ENCODE peak calls at places on chromosomes 4 and X, in four cellular contexts. One of them, this sample, is unnamed.

GRCh38 chrX:78886550-78886949 is 58.6 kb upstream of the P2RY10 start:
- DNase-seq in CD8-positive, alpha-beta memory T cell: no peak
- DNase-seq in A549: peak; percentile 6
- DNase-seq in hepatocyte: peak; percentile 6
- DNase-seq in this sample: no peak

GRCh38 chr4:73086095-73086869 is 16.8 kb upstream of the COX18 start:
- DNase-seq in hepatocyte: no peak
- DNase-seq in CD8-positive, alpha-beta memory T cell: peak; percentile 9
- DNase-seq in A549: no peak
- DNase-seq in this sample: no peak

GRCh38 chr4:138751290-138751689 is 264.3 kb upstream of the NOCT start:
- DNase-seq in hepatocyte: no peak
- DNase-seq in CD8-positive, alpha-beta memory T cell: no peak
- DNase-seq in A549: no peak
- DNase-seq in this sample: no peak

GRCh38 chrX:49183701-49184281 is 2.4 kb downstream of the PRICKLE3 start:
- DNase-seq in A549: no peak
- DNase-seq in hepatocyte: no peak
- DNase-seq in CD8-positive, alpha-beta memory T cell: no peak
- DNase-seq in this sample: no peak

GRCh38 chrX:22534643-22535042 is 261.9 kb downstream of the CBLL2 start:
- DNase-seq in CD8-positive, alpha-beta memory T cell: no peak
- DNase-seq in hepatocyte: no peak
- DNase-seq in A549: no peak
- DNase-seq in this sample: peak; percentile 1

GRCh38 chr4:64747919-64748715 is 338.9 kb upstream of the TECRL start:
- DNase-seq in A549: no peak
- DNase-seq in CD8-positive, alpha-beta memory T cell: no peak
- DNase-seq in hepatocyte: no peak
- DNase-seq in this sample: no peak

GRCh38 chrX:25028726-25029125 is 13.0 kb upstream of the ARX start:
- DNase-seq in hepatocyte: no peak
- DNase-seq in CD8-positive, alpha-beta memory T cell: no peak
- DNase-seq in A549: no peak
- DNase-seq in this sample: no peak

GRCh38 chr4:38290360-38290759 is 330.2 kb downstream of the PTTG2 start:
- DNase-seq in A549: no peak
- DNase-seq in hepatocyte: no peak
- DNase-seq in CD8-positive, alpha-beta memory T cell: no peak
- DNase-seq in this sample: peak; percentile 87

GRCh38 chr4:114582625-114583024 is 16.0 kb upstream of the UGT8 start:
- DNase-seq in hepatocyte: no peak
- DNase-seq in A549: no peak
- DNase-seq in CD8-positive, alpha-beta memory T cell: no peak
- DNase-seq in this sample: no peak

GRCh38 chr4:80173841-80174240 is 23.5 kb upstream of the PRDM8 start:
- DNase-seq in hepatocyte: no peak
- DNase-seq in A549: no peak
- DNase-seq in CD8-positive, alpha-beta memory T cell: no peak
- DNase-seq in this sample: no peak

GRCh38 chr4:176360446-176360845 is 40.7 kb downstream of the SPCS3 start:
- DNase-seq in hepatocyte: no peak
- DNase-seq in CD8-positive, alpha-beta memory T cell: no peak
- DNase-seq in A549: no peak
- DNase-seq in this sample: no peak

GRCh38 chr4:40241936-40242590 is 45.2 kb downstream of the RHOH start:
- DNase-seq in CD8-positive, alpha-beta memory T cell: no peak
- DNase-seq in hepatocyte: no peak
- DNase-seq in A549: no peak
- DNase-seq in this sample: no peak

GRCh38 chrX:124406294-124407013 is 60.1 kb downstream of the SH2D1A start:
- DNase-seq in A549: peak; percentile 68
- DNase-seq in CD8-positive, alpha-beta memory T cell: peak; percentile 37
- DNase-seq in hepatocyte: peak; percentile 73
- DNase-seq in this sample: peak; percentile 74

GRCh38 chrX:135985123-135985973 is at the start of gene SLC9A6:
- DNase-seq in CD8-positive, alpha-beta memory T cell: peak; percentile 66
- DNase-seq in hepatocyte: peak; percentile 86
- DNase-seq in A549: peak; percentile 61
- DNase-seq in this sample: peak; percentile 67

GRCh38 chr4:141346144-141346543 is 125.4 kb downstream of the ZNF330 start:
- DNase-seq in hepatocyte: peak; percentile 53
- DNase-seq in CD8-positive, alpha-beta memory T cell: no peak
- DNase-seq in A549: peak; percentile 70
- DNase-seq in this sample: peak; percentile 73

GRCh38 chr4:173520921-173521473 is 9.0 kb downstream of the HAND2 start:
- DNase-seq in CD8-positive, alpha-beta memory T cell: no peak
- DNase-seq in A549: no peak
- DNase-seq in hepatocyte: no peak
- DNase-seq in this sample: no peak
- H3K4me1 ChIP-seq in CD8-positive, alpha-beta memory T cell: no peaks in the 10 kb centered on the region
- H3K4me1 ChIP-seq in A549: no peaks in the 10 kb centered on the region
- H3K4me1 ChIP-seq in hepatocyte: peaks cover 38% of the 10 kb centered on the region
- H3K4me1 ChIP-seq in this sample: peaks cover 4% of the 10 kb centered on the region

DNA sequence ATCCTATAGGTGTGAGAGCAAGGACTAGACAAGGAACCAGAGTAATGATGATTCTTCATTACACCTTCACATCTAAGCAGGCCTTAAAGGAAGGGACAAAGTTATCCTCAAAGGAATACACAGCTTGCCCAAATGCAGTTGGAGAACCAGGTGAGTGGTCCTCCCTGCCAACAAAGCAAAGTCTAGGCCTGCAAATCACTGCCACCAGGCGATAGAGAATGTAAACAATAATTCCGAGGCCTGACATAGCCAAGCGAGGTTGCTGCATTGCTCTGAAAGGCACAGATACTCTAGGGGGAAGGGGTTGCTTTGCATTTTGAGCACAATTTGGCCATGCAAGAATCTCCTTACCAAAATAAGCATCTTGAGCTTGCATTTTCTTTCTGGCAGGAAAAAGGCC is 178.2 kb upstream of the FAT1 start:
- DNase-seq in CD8-positive, alpha-beta memory T cell: no peak
- DNase-seq in hepatocyte: no peak
- DNase-seq in A549: no peak
- DNase-seq in this sample: no peak
- H3K4me1 ChIP-seq in CD8-positive, alpha-beta memory T cell: no peaks in the 10 kb centered on the region
- H3K4me1 ChIP-seq in hepatocyte: peaks cover 12% of the 10 kb centered on the region
- H3K4me1 ChIP-seq in A549: peaks cover 46% of the 10 kb centered on the region
- H3K4me1 ChIP-seq in this sample: peaks cover 18% of the 10 kb centered on the region

GRCh38 chr4:3238721-3239120 is 10.2 kb upstream of the MSANTD1 start:
- DNase-seq in CD8-positive, alpha-beta memory T cell: no peak
- DNase-seq in hepatocyte: no peak
- DNase-seq in A549: no peak
- DNase-seq in this sample: no peak
- H3K4me1 ChIP-seq in CD8-positive, alpha-beta memory T cell: peaks cover 7% of the 10 kb centered on the region
- H3K4me1 ChIP-seq in hepatocyte: peaks cover 10% of the 10 kb centered on the region
- H3K4me1 ChIP-seq in A549: no peaks in the 10 kb centered on the region
- H3K4me1 ChIP-seq in this sample: no peaks in the 10 kb centered on the region

GRCh38 chr4:145732001-145732400 is 52.1 kb downstream of the C4orf51 start:
- DNase-seq in A549: no peak
- DNase-seq in CD8-positive, alpha-beta memory T cell: no peak
- DNase-seq in hepatocyte: no peak
- DNase-seq in this sample: peak; percentile 8

GRCh38 chr4:145734051-145734450 is 54.1 kb downstream of the C4orf51 start:
- DNase-seq in A549: no peak
- DNase-seq in CD8-positive, alpha-beta memory T cell: no peak
- DNase-seq in hepatocyte: no peak
- DNase-seq in this sample: no peak

GRCh38 chr4:145732895-145733880 is 53.2 kb downstream of the C4orf51 start:
- DNase-seq in A549: peak; percentile 83
- DNase-seq in hepatocyte: peak; percentile 97
- DNase-seq in CD8-positive, alpha-beta memory T cell: peak; percentile 82
- DNase-seq in this sample: peak; percentile 97

GRCh38 chr4:145731026-145731425 is 51.1 kb downstream of the C4orf51 start:
- DNase-seq in A549: peak; percentile 85
- DNase-seq in CD8-positive, alpha-beta memory T cell: no peak
- DNase-seq in hepatocyte: peak; percentile 58
- DNase-seq in this sample: no peak

GRCh38 chr4:145732416-145732815 is 52.5 kb downstream of the C4orf51 start:
- DNase-seq in CD8-positive, alpha-beta memory T cell: no peak
- DNase-seq in A549: no peak
- DNase-seq in hepatocyte: no peak
- DNase-seq in this sample: no peak
- H3K4me1 ChIP-seq in CD8-positive, alpha-beta memory T cell: peaks cover 5% of the 10 kb centered on the region
- H3K4me1 ChIP-seq in A549: peaks cover 63% of the 10 kb centered on the region
- H3K4me1 ChIP-seq in hepatocyte: peaks cover 40% of the 10 kb centered on the region
- H3K4me1 ChIP-seq in this sample: peaks cover 42% of the 10 kb centered on the region

GRCh38 chr4:184267206-184267608 is 49.5 kb upstream of the ENPP6 start:
- DNase-seq in A549: no peak
- DNase-seq in CD8-positive, alpha-beta memory T cell: no peak
- DNase-seq in hepatocyte: no peak
- DNase-seq in this sample: no peak
- H3K4me1 ChIP-seq in A549: peaks cover 21% of the 10 kb centered on the region
- H3K4me1 ChIP-seq in CD8-positive, alpha-beta memory T cell: peaks cover 20% of the 10 kb centered on the region
- H3K4me1 ChIP-seq in hepatocyte: no peaks in the 10 kb centered on the region
- H3K4me1 ChIP-seq in this sample: peaks cover 23% of the 10 kb centered on the region

GRCh38 chrX:35015627-35016026 is 73.0 kb downstream of the FAM47B start:
- DNase-seq in A549: no peak
- DNase-seq in hepatocyte: no peak
- DNase-seq in CD8-positive, alpha-beta memory T cell: no peak
- DNase-seq in this sample: no peak

DNA sequence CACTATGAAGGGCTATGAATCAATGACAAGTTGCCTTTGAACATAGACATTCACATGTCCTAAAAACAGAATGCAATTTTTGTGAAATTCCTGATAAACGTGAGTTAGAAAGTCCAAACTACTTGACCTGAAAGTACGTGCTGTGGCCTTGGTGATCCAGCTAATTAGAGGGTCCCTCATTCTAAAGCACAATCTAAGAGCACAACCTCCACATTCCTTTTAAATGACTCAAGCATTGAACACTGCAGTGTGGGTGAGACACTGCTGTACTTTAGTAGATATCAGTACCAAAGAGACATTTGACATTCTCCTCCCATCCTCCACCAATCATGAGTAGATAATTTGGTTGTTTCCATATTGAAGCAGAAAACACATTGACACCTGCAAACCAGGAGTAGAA is 73.5 kb downstream of the FAM47B start:
- DNase-seq in hepatocyte: no peak
- DNase-seq in A549: no peak
- DNase-seq in CD8-positive, alpha-beta memory T cell: no peak
- DNase-seq in this sample: peak; percentile 3
- H3K4me1 ChIP-seq in hepatocyte: no peaks in the 10 kb centered on the region
- H3K4me1 ChIP-seq in A549: no peaks in the 10 kb centered on the region
- H3K4me1 ChIP-seq in CD8-positive, alpha-beta memory T cell: no peaks in the 10 kb centered on the region
- H3K4me1 ChIP-seq in this sample: no peaks in the 10 kb centered on the region